ENCODE peak calls at places on chromosomes 4 and X, in six cellular contexts. One of them, this sample, is unnamed.

GRCh38 chr4:176319237-176319703 is 496 bp upstream of the SPCS3 start:
- DNase-seq in A549: no peak
- DNase-seq in endothelial cell of umbilical vein: no peak
- DNase-seq in K562: no peak
- DNase-seq in HepG2: no peak
- DNase-seq in GM12878: no peak
- DNase-seq in this sample: no peak

GRCh38 chr4:14441550-14441949 is 560.7 kb upstream of the CPEB2 start:
- DNase-seq in A549: no peak
- DNase-seq in endothelial cell of umbilical vein: no peak
- DNase-seq in K562: no peak
- DNase-seq in HepG2: no peak
- DNase-seq in GM12878: no peak
- DNase-seq in this sample: no peak

GRCh38 chr4:57614533-57614932 is 504.3 kb upstream of the IGFBP7 start:
- DNase-seq in A549: no peak
- DNase-seq in endothelial cell of umbilical vein: no peak
- DNase-seq in K562: no peak
- DNase-seq in HepG2: no peak
- DNase-seq in GM12878: no peak
- DNase-seq in this sample: no peak

GRCh38 chr4:185304944-185305690 is 90.6 kb downstream of the LRP2BP start:
- DNase-seq in A549: peak
- DNase-seq in endothelial cell of umbilical vein: peak
- DNase-seq in K562: peak
- DNase-seq in HepG2: peak
- DNase-seq in GM12878: peak
- DNase-seq in this sample: peak

GRCh38 chr4:101218894-101219293 is 128.4 kb downstream of the PPP3CA start:
- DNase-seq in A549: no peak
- DNase-seq in endothelial cell of umbilical vein: no peak
- DNase-seq in K562: no peak
- DNase-seq in HepG2: no peak
- DNase-seq in GM12878: no peak
- DNase-seq in this sample: no peak

GRCh38 chr4:169724251-169724650 is 33.5 kb downstream of the HPF1 start:
- DNase-seq in A549: no peak
- DNase-seq in endothelial cell of umbilical vein: no peak
- DNase-seq in K562: no peak
- DNase-seq in HepG2: no peak
- DNase-seq in GM12878: no peak
- DNase-seq in this sample: no peak

GRCh38 chr4:40254961-40255721 is 58.3 kb downstream of the RHOH start:
- DNase-seq in A549: peak
- DNase-seq in endothelial cell of umbilical vein: peak
- DNase-seq in K562: no peak
- DNase-seq in HepG2: peak
- DNase-seq in GM12878: no peak
- DNase-seq in this sample: peak

GRCh38 chrX:27086221-27086620 is 376.9 kb downstream of the PPP4R3C start:
- DNase-seq in A549: no peak
- DNase-seq in endothelial cell of umbilical vein: no peak
- DNase-seq in K562: no peak
- DNase-seq in HepG2: no peak
- DNase-seq in GM12878: no peak
- DNase-seq in this sample: no peak

GRCh38 chrX:68659385-68659784 is 11.9 kb downstream of the STARD8 start:
- DNase-seq in A549: no peak
- DNase-seq in endothelial cell of umbilical vein: no peak
- DNase-seq in K562: no peak
- DNase-seq in HepG2: no peak
- DNase-seq in GM12878: no peak
- DNase-seq in this sample: no peak

GRCh38 chr4:98573791-98574190 is 84.6 kb downstream of the TSPAN5 start:
- DNase-seq in A549: no peak
- DNase-seq in endothelial cell of umbilical vein: no peak
- DNase-seq in K562: no peak
- DNase-seq in HepG2: no peak
- DNase-seq in GM12878: no peak
- DNase-seq in this sample: no peak

GRCh38 chrX:136529795-136530194 is 2.2 kb upstream of the VGLL1 start:
- DNase-seq in A549: no peak
- DNase-seq in endothelial cell of umbilical vein: no peak
- DNase-seq in K562: peak
- DNase-seq in HepG2: no peak
- DNase-seq in GM12878: no peak
- DNase-seq in this sample: no peak

GRCh38 chr4:10082047-10082446 is 34.6 kb downstream of the WDR1 start:
- DNase-seq in A549: no peak
- DNase-seq in endothelial cell of umbilical vein: no peak
- DNase-seq in K562: no peak
- DNase-seq in HepG2: no peak
- DNase-seq in GM12878: no peak
- DNase-seq in this sample: no peak

GRCh38 chr4:90766837-90767236 is 639.6 kb downstream of the CCSER1 start:
- DNase-seq in A549: no peak
- DNase-seq in endothelial cell of umbilical vein: peak
- DNase-seq in K562: no peak
- DNase-seq in HepG2: no peak
- DNase-seq in GM12878: no peak
- DNase-seq in this sample: no peak

GRCh38 chrX:1163231-1163630 is 49.2 kb downstream of the CRLF2 start:
- DNase-seq in A549: no peak
- DNase-seq in endothelial cell of umbilical vein: no peak
- DNase-seq in K562: no peak
- DNase-seq in HepG2: no peak
- DNase-seq in GM12878: no peak
- DNase-seq in this sample: no peak

GRCh38 chr4:130563185-130563890 is 1467.4 kb downstream of the C4orf33 start:
- DNase-seq in A549: peak
- DNase-seq in endothelial cell of umbilical vein: peak
- DNase-seq in K562: no peak
- DNase-seq in HepG2: peak
- DNase-seq in GM12878: no peak
- DNase-seq in this sample: peak

GRCh38 chrX:49209434-49210251 is 9.7 kb upstream of the SYP start:
- DNase-seq in A549: no peak
- DNase-seq in endothelial cell of umbilical vein: no peak
- DNase-seq in K562: peak
- DNase-seq in HepG2: no peak
- DNase-seq in GM12878: no peak
- DNase-seq in this sample: peak

GRCh38 chr4:112296949-112297483 is at the start of gene ALPK1:
- DNase-seq in A549: peak
- DNase-seq in endothelial cell of umbilical vein: peak
- DNase-seq in K562: peak
- DNase-seq in HepG2: peak
- DNase-seq in GM12878: no peak
- DNase-seq in this sample: peak

GRCh38 chr4:87982446-87982845 is 6.9 kb downstream of the SPP1 start:
- DNase-seq in A549: no peak
- DNase-seq in endothelial cell of umbilical vein: no peak
- DNase-seq in K562: no peak
- DNase-seq in HepG2: no peak
- DNase-seq in GM12878: no peak
- DNase-seq in this sample: no peak

GRCh38 chr4:72489267-72489666 is 79.8 kb downstream of the ADAMTS3 start:
- DNase-seq in A549: peak
- DNase-seq in endothelial cell of umbilical vein: no peak
- DNase-seq in K562: no peak
- DNase-seq in HepG2: no peak
- DNase-seq in GM12878: no peak
- DNase-seq in this sample: no peak

GRCh38 chr4:163395055-163395454 is 51.4 kb downstream of the NPY5R start:
- DNase-seq in A549: no peak
- DNase-seq in endothelial cell of umbilical vein: no peak
- DNase-seq in K562: no peak
- DNase-seq in HepG2: no peak
- DNase-seq in GM12878: no peak
- DNase-seq in this sample: no peak

GRCh38 chr4:13476915-13477314 is 7.2 kb downstream of the RAB28 start:
- DNase-seq in A549: no peak
- DNase-seq in endothelial cell of umbilical vein: peak
- DNase-seq in K562: peak
- DNase-seq in HepG2: no peak
- DNase-seq in GM12878: no peak
- DNase-seq in this sample: peak

GRCh38 chr4:125096662-125097061 is 218.1 kb upstream of the FAT4 start:
- DNase-seq in A549: no peak
- DNase-seq in endothelial cell of umbilical vein: no peak
- DNase-seq in K562: no peak
- DNase-seq in HepG2: no peak
- DNase-seq in GM12878: no peak
- DNase-seq in this sample: no peak

GRCh38 chr4:13888112-13888511 is 260.6 kb upstream of the BOD1L1 start:
- DNase-seq in A549: peak
- DNase-seq in endothelial cell of umbilical vein: peak
- DNase-seq in K562: no peak
- DNase-seq in HepG2: no peak
- DNase-seq in GM12878: no peak
- DNase-seq in this sample: no peak

GRCh38 chr4:156949373-156949814 is 22.2 kb downstream of the PDGFC start:
- DNase-seq in A549: peak
- DNase-seq in endothelial cell of umbilical vein: peak
- DNase-seq in K562: no peak
- DNase-seq in HepG2: peak
- DNase-seq in GM12878: no peak
- DNase-seq in this sample: no peak

GRCh38 chr4:72909461-72909860 is 160.1 kb downstream of the COX18 start:
- DNase-seq in A549: no peak
- DNase-seq in endothelial cell of umbilical vein: no peak
- DNase-seq in K562: peak
- DNase-seq in HepG2: peak
- DNase-seq in GM12878: no peak
- DNase-seq in this sample: no peak

GRCh38 chr4:80112236-80112635 is 39.2 kb upstream of the ANTXR2 start:
- DNase-seq in A549: no peak
- DNase-seq in endothelial cell of umbilical vein: no peak
- DNase-seq in K562: peak
- DNase-seq in HepG2: no peak
- DNase-seq in GM12878: no peak
- DNase-seq in this sample: no peak

GRCh38 chr4:182504440-182504839 is 261.2 kb downstream of the TENM3 start:
- DNase-seq in A549: no peak
- DNase-seq in endothelial cell of umbilical vein: no peak
- DNase-seq in K562: no peak
- DNase-seq in HepG2: no peak
- DNase-seq in GM12878: no peak
- DNase-seq in this sample: no peak

GRCh38 chrX:119272882-119273806 is 37.1 kb downstream of the PGRMC1 start:
- DNase-seq in A549: no peak
- DNase-seq in endothelial cell of umbilical vein: peak
- DNase-seq in K562: no peak
- DNase-seq in HepG2: no peak
- DNase-seq in GM12878: no peak
- DNase-seq in this sample: no peak

GRCh38 chr4:89599026-89599425 is 237.9 kb downstream of the SNCA start:
- DNase-seq in A549: no peak
- DNase-seq in endothelial cell of umbilical vein: no peak
- DNase-seq in K562: no peak
- DNase-seq in HepG2: no peak
- DNase-seq in GM12878: no peak
- DNase-seq in this sample: no peak

DNA sequence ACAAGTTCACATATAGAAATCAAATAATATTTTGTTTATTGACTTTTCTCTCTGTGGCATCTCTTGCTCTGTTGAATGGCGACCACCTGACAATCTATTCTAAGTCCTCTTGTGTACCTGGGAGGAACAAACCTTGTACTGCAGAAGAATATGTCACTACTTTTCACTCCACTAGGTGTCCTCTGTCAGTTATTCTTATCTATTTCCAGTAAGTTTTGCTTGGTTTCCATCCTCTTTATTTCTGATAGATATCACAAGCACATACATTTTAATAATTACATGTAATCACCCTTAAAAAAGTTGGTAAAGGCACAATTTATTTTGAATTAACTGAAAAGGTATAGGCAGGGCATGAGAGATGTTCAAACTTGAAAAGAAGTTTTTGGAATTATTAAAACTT is 238.4 kb downstream of the SNCA start:
- DNase-seq in A549: peak
- DNase-seq in endothelial cell of umbilical vein: peak
- DNase-seq in K562: no peak
- DNase-seq in HepG2: peak
- DNase-seq in GM12878: no peak
- DNase-seq in this sample: peak
- TF ChIP-seq CTCF in A549: peak
- TF ChIP-seq CTCF in endothelial cell of umbilical vein: peak
- TF ChIP-seq CTCF in K562: no peak
- TF ChIP-seq CTCF in HepG2: peak
- TF ChIP-seq CTCF in GM12878: no peak
- TF ChIP-seq CTCF in this sample: no peak

GRCh38 chrX:41561045-41561444 is 113.9 kb downstream of the NYX start:
- DNase-seq in A549: peak
- DNase-seq in endothelial cell of umbilical vein: peak
- DNase-seq in K562: peak
- DNase-seq in HepG2: no peak
- DNase-seq in GM12878: peak
- DNase-seq in this sample: peak
- TF ChIP-seq MYC in A549: no peak
- TF ChIP-seq MYC in endothelial cell of umbilical vein: no peak
- TF ChIP-seq MYC in K562: no peak
- TF ChIP-seq MYC in HepG2: no peak
- TF ChIP-seq MYC in GM12878: no peak
- TF ChIP-seq MYC in this sample: no peak

GRCh38 chr4:23788460-23788859 is 101.4 kb downstream of the PPARGC1A start:
- DNase-seq in A549: no peak
- DNase-seq in endothelial cell of umbilical vein: no peak
- DNase-seq in K562: no peak
- DNase-seq in HepG2: peak
- DNase-seq in GM12878: no peak
- DNase-seq in this sample: peak

GRCh38 chr4:23788027-23788426 is 101.8 kb downstream of the PPARGC1A start:
- DNase-seq in A549: no peak
- DNase-seq in endothelial cell of umbilical vein: no peak
- DNase-seq in K562: no peak
- DNase-seq in HepG2: peak
- DNase-seq in GM12878: no peak
- DNase-seq in this sample: no peak

GRCh38 chr4:23789765-23790164 is 100.1 kb downstream of the PPARGC1A start:
- DNase-seq in A549: no peak
- DNase-seq in endothelial cell of umbilical vein: no peak
- DNase-seq in K562: no peak
- DNase-seq in HepG2: peak
- DNase-seq in GM12878: no peak
- DNase-seq in this sample: no peak
- H3K4me3 ChIP-seq in A549: no peak
- H3K4me3 ChIP-seq in endothelial cell of umbilical vein: no peak
- H3K4me3 ChIP-seq in K562: no peak
- H3K4me3 ChIP-seq in HepG2: no peak
- H3K4me3 ChIP-seq in GM12878: no peak
- H3K4me3 ChIP-seq in this sample: no peak

DNA sequence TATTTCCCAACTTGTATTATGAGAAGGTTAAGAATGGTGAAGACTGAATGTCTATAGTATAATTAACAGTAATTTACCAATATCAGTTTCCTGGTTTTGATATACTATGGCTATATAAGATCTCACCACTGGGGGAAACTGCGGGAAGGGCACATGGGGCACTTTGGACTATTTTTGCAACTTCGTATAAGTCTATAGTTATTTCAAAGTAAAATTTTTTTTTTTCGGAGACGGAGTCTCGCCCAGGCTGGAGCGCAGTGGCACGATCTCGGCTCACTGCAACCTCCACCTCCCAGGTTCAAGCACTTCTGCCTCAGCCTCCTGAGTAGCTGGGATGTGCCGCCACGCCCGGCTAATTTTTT is 46.1 kb downstream of the CXorf58 start:
- DNase-seq in A549: no peak
- DNase-seq in endothelial cell of umbilical vein: no peak
- DNase-seq in K562: peak
- DNase-seq in HepG2: no peak
- DNase-seq in GM12878: no peak
- DNase-seq in this sample: peak
- TF ChIP-seq CTCF in A549: no peak
- TF ChIP-seq CTCF in endothelial cell of umbilical vein: no peak
- TF ChIP-seq CTCF in K562: peak
- TF ChIP-seq CTCF in HepG2: no peak
- TF ChIP-seq CTCF in GM12878: peak
- TF ChIP-seq CTCF in this sample: no peak